ENCODE peak calls at places on chromosomes 1 and 21, in six cellular contexts. U, E, V, A, H and J are unnamed samples.

GRCh38 chr21:45552696-45553391 is 10.6 kb upstream of the SLC19A1 start:
- DNase-seq in V (no peak), H (peak), U (no peak), A (no peak), E (no peak), J (no peak)

GRCh38 chr1:209657918-209658317 is 5.7 kb upstream of the LAMB3 start:
- DNase-seq in U (no peak), E (no peak), V (no peak), A (no peak), H (no peak), J (no peak)

GRCh38 chr1:151653397-151653796 is 41.5 kb downstream of the SNX27 start:
- DNase-seq in U (no peak), H (no peak), E (no peak), V (no peak), A (peak), J (peak)

GRCh38 chr1:63891211-63891610 is 117.4 kb downstream of the ROR1 start:
- DNase-seq in A (no peak), E (peak), H (no peak), U (no peak), V (no peak), J (no peak)

GRCh38 chr21:45982758-45983731 is 1.5 kb downstream of the COL6A1 start:
- DNase-seq in E (peak), V (no peak), A (no peak), U (no peak), H (no peak), J (no peak)

GRCh38 chr21:37458669-37459276 is 92.2 kb downstream of the DYRK1A start:
- DNase-seq in H (no peak), U (no peak), A (no peak), V (no peak), E (peak), J (no peak)

GRCh38 chr1:202162418-202163280 is 2.2 kb upstream of the PTPN7 start:
- DNase-seq in H (peak), E (no peak), U (no peak), A (no peak), V (no peak), J (no peak)

GRCh38 chr1:16960560-16961296 is 19.7 kb downstream of the MFAP2 start:
- DNase-seq in U (peak), A (peak), E (peak), H (peak), V (peak), J (peak)

GRCh38 chr1:191707288-191707687 is 451.0 kb upstream of the RGS18 start:
- DNase-seq in V (no peak), E (no peak), A (peak), H (no peak), U (no peak), J (no peak)

GRCh38 chr1:24609949-24610517 is 33.1 kb upstream of the SRRM1 start:
- DNase-seq in U (no peak), E (no peak), H (no peak), A (no peak), V (no peak), J (no peak)

DNA sequence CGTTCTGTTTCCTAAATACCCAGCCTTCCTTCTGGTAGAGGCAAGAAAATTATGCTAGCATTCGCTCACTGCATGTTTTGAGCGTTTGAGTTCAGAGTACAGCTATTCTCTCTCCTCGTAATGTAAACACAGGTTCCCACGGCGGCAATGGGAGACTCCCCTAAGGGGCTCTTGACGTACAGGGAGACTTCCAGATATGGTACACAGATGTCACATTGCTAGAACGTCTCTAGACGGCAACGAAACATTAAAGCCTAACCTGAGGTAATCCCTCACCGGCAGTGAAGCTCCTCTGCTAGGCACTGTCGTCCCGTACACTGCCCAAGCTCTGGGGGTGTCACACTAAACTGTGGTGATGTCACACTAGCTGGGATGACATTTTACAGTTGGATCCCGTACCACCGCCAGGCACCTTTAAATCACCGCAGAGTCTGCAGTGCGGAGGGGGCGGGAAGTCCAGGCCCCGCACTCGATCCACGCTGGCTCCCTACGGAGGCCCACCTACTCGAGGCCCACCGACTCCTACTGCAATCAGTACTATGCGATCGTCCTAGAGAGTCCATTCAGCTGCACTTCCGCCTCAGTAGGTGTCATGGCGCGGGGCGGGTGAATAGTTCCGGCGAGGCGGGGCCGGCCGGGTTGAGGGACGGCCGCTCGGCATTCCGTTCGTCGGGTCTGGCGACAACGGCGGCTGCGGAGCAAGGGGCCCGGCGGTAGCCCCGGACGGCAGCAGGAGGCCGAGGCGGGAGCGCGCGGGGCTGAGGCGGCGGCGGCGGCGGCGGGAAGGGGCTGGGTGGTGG is at the start of gene HIPK1:
- DNase-seq in V (peak), U (peak), E (peak), H (peak), A (peak), J (peak)
- H3K18ac ChIP-seq in V (peak), U (no peak), E (peak), H (peak), A (peak), J (peak)

GRCh38 chr1:94048413-94049164 is 72.4 kb downstream of the ABCA4 start:
- DNase-seq in E (peak), A (no peak), U (no peak), V (no peak), H (peak), J (peak)
- H3K18ac ChIP-seq in E (no peak), A (peak), U (no peak), V (no peak), H (no peak), J (no peak)

DNA sequence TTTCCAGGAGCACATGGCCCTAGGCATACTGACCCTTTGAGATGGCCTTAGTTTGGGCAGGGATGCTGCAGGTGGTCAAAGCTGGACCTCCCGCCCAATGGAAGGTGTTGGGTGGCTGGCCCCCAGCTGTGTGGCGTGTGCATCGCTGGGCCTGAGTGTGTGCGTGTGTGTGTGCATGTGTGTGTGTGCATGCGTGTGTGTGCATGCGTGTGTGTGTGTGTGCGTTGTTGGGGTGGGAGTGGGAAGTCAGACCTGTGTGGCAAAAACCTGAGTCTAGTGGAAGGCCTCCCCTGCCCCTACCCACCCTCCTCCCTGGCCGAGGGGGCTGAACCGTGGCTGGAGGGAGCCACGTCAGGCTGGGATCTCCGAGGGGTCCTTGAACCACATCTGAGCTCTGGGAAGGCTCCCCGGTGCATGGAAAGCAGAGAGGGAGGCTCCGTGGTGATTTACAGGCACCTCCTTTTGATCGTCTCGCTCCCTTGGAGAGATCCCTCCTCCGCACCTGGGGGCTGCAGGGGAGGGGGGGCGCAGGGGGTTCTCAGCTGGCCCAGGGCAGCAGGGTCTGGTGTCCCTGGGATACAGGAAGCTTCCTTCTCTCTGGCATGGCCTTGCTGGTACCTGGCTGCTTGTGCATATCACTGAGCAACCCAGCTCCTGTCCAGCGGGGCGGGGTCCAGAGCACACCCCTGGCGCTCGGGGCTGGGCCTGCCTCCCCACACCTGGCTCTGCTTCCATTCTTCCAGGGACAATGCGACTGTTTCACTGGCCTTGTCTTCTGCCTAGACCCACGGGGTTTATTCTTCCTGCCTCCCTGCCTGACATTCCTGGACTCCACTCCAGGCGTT is 124.7 kb upstream of the WNT4 start:
- DNase-seq in U (no peak), H (no peak), E (no peak), A (no peak), V (no peak), J (no peak)
- H3K18ac ChIP-seq in U (no peak), H (no peak), E (no peak), A (no peak), V (peak), J (no peak)

GRCh38 chr1:156592158-156592909 is 758 bp downstream of the NAXE start:
- DNase-seq in E (no peak), A (no peak), U (no peak), V (no peak), H (no peak), J (no peak)
- H3K18ac ChIP-seq in E (peak), A (no peak), U (peak), V (peak), H (no peak), J (peak)

GRCh38 chr1:185156321-185156853 is 366 bp downstream of the TRMT1L start:
- DNase-seq in E (peak), V (no peak), H (no peak), U (no peak), A (no peak), J (peak)
- H3K18ac ChIP-seq in E (no peak), V (peak), H (peak), U (peak), A (peak), J (peak)

GRCh38 chr1:8871539-8871935 is 6.9 kb downstream of the ENO1 start:
- DNase-seq in H (no peak), E (peak), A (no peak), U (no peak), V (no peak), J (no peak)
- H3K18ac ChIP-seq in H (no peak), E (no peak), A (no peak), U (no peak), V (no peak), J (no peak)

GRCh38 chr1:228143480-228144212 is 3.6 kb downstream of the GUK1 start:
- DNase-seq in H (no peak), A (no peak), V (no peak), U (no peak), E (no peak), J (no peak)
- H3K18ac ChIP-seq in H (no peak), A (no peak), V (peak), U (no peak), E (no peak), J (no peak)

GRCh38 chr1:6488602-6489382 is 2.7 kb downstream of the PLEKHG5 start:
- DNase-seq in A (no peak), H (no peak), E (no peak), V (no peak), U (no peak), J (no peak)
- H3K18ac ChIP-seq in A (no peak), H (no peak), E (no peak), V (no peak), U (no peak), J (no peak)

DNA sequence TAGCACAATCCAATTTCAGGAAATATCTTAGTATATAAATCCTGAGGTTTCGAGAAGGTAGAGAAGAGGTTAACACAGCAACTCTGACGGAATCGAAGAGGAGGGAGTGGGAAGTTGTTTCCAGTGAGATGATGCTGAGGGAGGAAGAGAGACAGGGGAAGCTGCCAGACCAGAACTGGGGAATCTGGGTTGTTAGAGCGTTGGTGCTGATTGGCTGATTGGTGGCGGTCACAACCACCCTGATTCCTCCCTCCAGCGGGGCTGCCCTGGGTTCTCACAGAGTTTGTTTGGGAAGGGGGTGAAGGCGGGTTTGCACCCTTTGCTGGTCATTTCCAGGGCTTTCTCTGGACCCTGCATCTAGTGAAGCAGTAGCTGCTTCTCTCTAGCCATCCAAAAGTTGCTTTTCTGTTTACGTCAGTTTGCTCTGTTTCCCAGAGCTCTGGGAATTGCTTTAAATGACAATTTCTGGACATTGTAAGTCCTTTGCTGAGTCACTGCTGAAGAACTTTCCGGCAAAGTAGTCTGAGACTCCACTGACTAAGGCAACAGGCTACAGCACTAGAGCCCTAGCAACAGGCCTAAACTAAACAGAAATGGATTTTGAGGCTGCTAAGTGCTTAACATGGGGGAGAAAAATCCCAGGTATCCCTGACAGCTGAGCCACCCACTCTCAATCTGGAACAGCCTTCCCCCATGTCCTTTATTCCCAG is 90.1 kb downstream of the TENT5C start:
- DNase-seq in A (peak), U (no peak), V (no peak), H (peak), E (peak), J (peak)
- H3K18ac ChIP-seq in A (peak), U (peak), V (peak), H (no peak), E (peak), J (peak)